ENCODE peak calls at places on chromosomes 5 and 9, in six cellular contexts. U, V, G, C, H and K are unnamed samples.

GRCh38 chr5:24170026-24170425 is 474.8 kb downstream of the CDH10 start:
- DNase-seq in U (peak; percentile 59), G (no peak), V (no peak), H (no peak), C (no peak), K (no peak)

GRCh38 chr9:84404095-84404686 is 63.6 kb upstream of the SLC28A3 start:
- DNase-seq in V (no peak), C (no peak), H (no peak), U (no peak), G (no peak), K (no peak)

GRCh38 chr9:130794923-130795495 is 40.0 kb upstream of the ABL1 start:
- DNase-seq in G (no peak), U (no peak), C (no peak), H (no peak), V (no peak), K (no peak)

GRCh38 chr5:22521521-22521920 is 331.6 kb downstream of the CDH12 start:
- DNase-seq in G (no peak), U (no peak), V (no peak), C (no peak), H (no peak), K (no peak)

GRCh38 chr9:76697554-76697953 is 66.7 kb upstream of the PCA3 start:
- DNase-seq in G (no peak), C (no peak), V (no peak), H (no peak), U (no peak), K (no peak)

GRCh38 chr5:78803386-78803785 is 154.8 kb upstream of the LHFPL2 start:
- DNase-seq in G (peak; percentile 41), V (peak; percentile 42), U (no peak), H (peak; percentile 86), C (no peak), K (no peak)

GRCh38 chr5:56088967-56089829 is 94.4 kb upstream of the IL6ST start:
- DNase-seq in G (no peak), V (no peak), H (no peak), U (no peak), C (peak; percentile 31), K (no peak)

GRCh38 chr9:35553670-35554543 is 51.2 kb upstream of the TESK1 start:
- DNase-seq in H (no peak), U (no peak), V (peak; percentile 73), C (peak; percentile 69), G (peak; percentile 64), K (no peak)

GRCh38 chr9:76371901-76372300 is 22.3 kb downstream of the RFK start:
- DNase-seq in G (no peak), C (no peak), V (no peak), U (no peak), H (no peak), K (no peak)

GRCh38 chr9:89597711-89598707 is 6.8 kb upstream of the GADD45G start:
- DNase-seq in C (peak; percentile 24), U (no peak), H (no peak), G (peak; percentile 66), V (peak; percentile 73), K (peak; percentile 74)

GRCh38 chr9:108851138-108851537 is 4.6 kb downstream of the ACTL7B start:
- DNase-seq in U (no peak), H (no peak), G (no peak), C (no peak), V (no peak), K (no peak)

GRCh38 chr5:130514984-130515690 is 610.9 kb downstream of the CHSY3 start:
- DNase-seq in U (no peak), G (no peak), H (no peak), V (no peak), C (no peak), K (no peak)

GRCh38 chr5:90093931-90094485 is 315.5 kb downstream of the CETN3 start:
- DNase-seq in G (no peak), U (no peak), H (no peak), C (no peak), V (no peak), K (no peak)

GRCh38 chr9:27726244-27727141 is 153.2 kb upstream of the C9orf72 start:
- DNase-seq in C (peak; percentile 10), G (peak; percentile 59), V (peak; percentile 61), H (no peak), U (no peak), K (peak; percentile 64)

GRCh38 chr5:7361593-7361992 is 34.3 kb upstream of the ADCY2 start:
- DNase-seq in U (no peak), C (no peak), G (no peak), V (no peak), H (no peak), K (no peak)

GRCh38 chr5:174996941-174997340 is 272.6 kb downstream of the MSX2 start:
- DNase-seq in V (no peak), U (no peak), H (no peak), G (no peak), C (no peak), K (no peak)

GRCh38 chr5:134508521-134509195 is 16.8 kb upstream of the JADE2 start:
- DNase-seq in C (no peak), H (no peak), V (peak; percentile 1), G (no peak), U (no peak), K (no peak)

GRCh38 chr9:92749071-92749933 is 15.3 kb downstream of the BICD2 start:
- DNase-seq in H (peak; percentile 62), V (no peak), C (no peak), G (no peak), U (no peak), K (no peak)

GRCh38 chr5:14753292-14753691 is 88.8 kb downstream of the OTULIN start:
- DNase-seq in H (no peak), C (no peak), U (no peak), V (no peak), G (no peak), K (no peak)

GRCh38 chr9:137406876-137407589 is 15.9 kb downstream of the EXD3 start:
- DNase-seq in U (peak; percentile 94), H (no peak), V (peak; percentile 77), C (peak; percentile 64), G (peak; percentile 79), K (peak; percentile 23)

GRCh38 chr5:146883496-146883895 is 4.9 kb upstream of the PPP2R2B start:
- DNase-seq in H (no peak), V (no peak), C (no peak), U (no peak), G (no peak), K (no peak)

GRCh38 chr9:120925535-120926396 is 830 bp downstream of the TRAF1 start:
- DNase-seq in G (no peak), C (peak; percentile 69), H (no peak), U (no peak), V (no peak), K (peak; percentile 66)

GRCh38 chr9:120924698-120925534 is 1.7 kb downstream of the TRAF1 start:
- DNase-seq in C (no peak), U (no peak), H (no peak), V (no peak), G (no peak), K (no peak)

GRCh38 chr9:120927125-120928014 is 774 bp upstream of the TRAF1 start:
- DNase-seq in U (no peak), G (no peak), C (no peak), H (no peak), V (no peak), K (no peak)

GRCh38 chr9:120928015-120928719 is 1.6 kb upstream of the TRAF1 start:
- DNase-seq in U (no peak), V (peak; percentile 64), G (peak; percentile 67), C (no peak), H (no peak), K (peak; percentile 45)

DNA sequence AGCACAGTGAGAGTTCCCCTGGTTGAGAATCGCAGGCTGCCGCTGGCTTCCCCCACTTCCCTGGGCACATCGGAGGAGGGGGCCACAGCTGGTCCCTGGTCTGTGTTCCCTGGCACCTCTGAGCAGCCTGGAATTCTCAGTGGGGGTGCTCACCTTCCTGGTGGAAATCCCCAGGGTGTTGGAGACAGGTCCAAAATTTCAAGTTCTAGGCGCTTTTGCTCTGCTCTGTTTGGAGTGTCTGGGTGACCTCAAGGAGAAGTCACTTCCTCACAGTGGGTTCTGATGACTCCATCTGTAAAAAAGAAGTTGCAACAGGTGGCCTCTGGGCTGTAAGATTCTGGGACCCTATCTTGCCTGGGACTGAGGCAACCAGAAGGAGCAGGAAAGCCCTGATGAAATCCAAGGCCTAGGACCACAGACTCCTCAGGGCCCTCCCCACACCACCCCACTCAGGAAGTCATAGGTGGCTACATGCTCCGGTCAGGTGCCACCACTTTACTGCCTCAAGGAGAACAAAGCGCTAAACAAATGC is at the start of gene TRAF1:
- DNase-seq in C (no peak), U (no peak), G (no peak), H (peak; percentile 56), V (no peak), K (peak; percentile 70)
- TF ChIP-seq POLR2A in C (no peak), U (no peak), G (no peak), H (no peak), V (no peak), K (no peak)

DNA sequence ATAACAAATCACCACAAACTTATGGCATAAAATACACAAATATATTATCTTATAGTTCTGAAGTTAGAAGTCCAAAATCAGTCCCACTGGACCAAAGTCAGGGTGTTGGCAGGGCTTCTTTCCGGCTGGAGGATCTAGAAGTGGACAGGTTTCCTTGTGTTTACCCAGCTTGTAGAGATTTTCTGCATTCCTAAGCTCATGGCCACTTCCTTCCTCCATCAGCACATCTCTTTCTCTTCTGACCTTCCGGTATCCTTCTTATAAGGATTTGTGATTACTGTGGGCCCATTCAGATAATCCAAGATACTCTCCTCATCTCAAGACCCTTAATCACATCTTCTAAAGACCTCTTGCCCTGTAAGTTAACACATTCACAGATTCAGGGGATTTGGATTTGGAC is 97.6 kb downstream of the RAB3C start:
- DNase-seq in G (no peak), U (no peak), V (no peak), H (no peak), C (no peak), K (no peak)
- TF ChIP-seq POLR2A in G (no peak), U (no peak), V (no peak), H (no peak), C (no peak), K (no peak)

DNA sequence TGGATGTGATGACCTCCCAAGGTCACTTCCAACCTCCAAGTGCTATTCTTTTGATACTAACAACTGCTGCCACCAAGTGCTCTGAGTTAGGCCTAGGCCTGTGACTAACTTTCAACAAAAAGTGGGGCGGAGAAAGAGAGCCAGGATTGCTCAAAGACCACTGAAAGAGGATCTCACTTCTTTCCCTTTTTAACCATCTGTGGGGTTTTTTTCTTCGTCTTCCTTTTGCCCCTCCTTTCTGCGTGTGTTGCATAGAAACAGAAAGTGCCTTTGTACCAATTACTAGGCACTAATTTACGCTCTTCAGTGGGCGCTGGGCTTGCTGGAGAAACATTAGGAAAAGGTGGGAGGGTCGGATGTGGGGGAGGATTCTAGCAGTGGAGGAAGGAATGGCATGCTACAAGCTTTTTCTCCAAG is 8.0 kb downstream of the KLF9 start:
- DNase-seq in V (no peak), U (no peak), H (no peak), G (peak; percentile 33), C (no peak), K (peak; percentile 35)
- TF ChIP-seq POLR2A in V (peak; percentile 23), U (no peak), H (no peak), G (no peak), C (no peak), K (no peak)

DNA sequence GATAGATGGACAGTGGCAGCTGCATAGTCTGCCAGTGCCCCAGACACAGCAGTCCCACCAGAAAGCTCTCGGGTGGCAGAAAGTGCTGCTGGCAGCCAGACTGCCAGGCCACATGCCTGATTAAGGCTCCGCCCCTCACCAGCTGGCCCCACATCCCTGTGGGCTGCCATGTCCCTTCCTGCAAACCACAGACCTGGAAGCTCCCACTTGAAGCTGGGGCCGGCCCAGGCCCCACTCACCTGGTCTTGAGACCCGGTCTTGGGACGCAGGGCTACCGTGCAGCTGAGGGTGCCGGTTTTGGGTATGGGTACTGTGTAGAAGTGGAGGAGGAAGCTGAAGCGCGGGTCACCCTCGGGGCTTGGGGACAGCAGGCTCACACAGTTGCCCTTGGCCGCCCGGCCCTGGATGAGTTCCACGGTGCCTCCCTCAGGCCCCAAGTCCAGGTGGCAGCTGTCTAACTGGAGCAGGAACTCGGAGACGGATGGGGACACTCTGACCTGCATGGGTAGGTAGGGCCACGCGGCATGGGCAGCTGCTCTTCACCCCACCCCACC is 15.3 kb downstream of the FPGS start:
- DNase-seq in C (no peak), G (no peak), V (no peak), H (no peak), U (peak; percentile 66), K (no peak)
- TF ChIP-seq POLR2A in C (no peak), G (no peak), V (no peak), H (no peak), U (no peak), K (no peak)